ENCODE peak calls at places on chromosomes 16 and 17, in nine cellular contexts. One of them, this sample, is unnamed.

GRCh38 chr17:49434821-49435581 is 20.3 kb upstream of the PHB1 start:
- DNase-seq in breast epithelium: peak; percentile 61
- DNase-seq in cardiac fibroblast: peak; percentile 66
- DNase-seq in GM12865: peak; percentile 70
- DNase-seq in gastrocnemius medialis: no peak
- DNase-seq in HFFc6: peak; percentile 41
- DNase-seq in BJ: no peak
- DNase-seq in heart right ventricle: no peak
- DNase-seq in keratinocyte: peak; percentile 38
- DNase-seq in this sample: peak; percentile 47

GRCh38 chr17:1112875-1113274 is 66.9 kb downstream of the ABR start:
- DNase-seq in breast epithelium: no peak
- DNase-seq in cardiac fibroblast: no peak
- DNase-seq in GM12865: no peak
- DNase-seq in gastrocnemius medialis: no peak
- DNase-seq in HFFc6: no peak
- DNase-seq in BJ: no peak
- DNase-seq in heart right ventricle: no peak
- DNase-seq in keratinocyte: no peak
- DNase-seq in this sample: no peak

GRCh38 chr16:48384305-48384981 is 770 bp downstream of the SIAH1 start:
- DNase-seq in breast epithelium: peak; percentile 44
- DNase-seq in cardiac fibroblast: peak; percentile 37
- DNase-seq in GM12865: peak; percentile 61
- DNase-seq in gastrocnemius medialis: peak; percentile 58
- DNase-seq in HFFc6: no peak
- DNase-seq in BJ: no peak
- DNase-seq in heart right ventricle: peak; percentile 74
- DNase-seq in keratinocyte: no peak
- DNase-seq in this sample: peak; percentile 79

GRCh38 chr16:85169333-85170065 is 57.2 kb upstream of the CIBAR2 start:
- DNase-seq in breast epithelium: no peak
- DNase-seq in cardiac fibroblast: no peak
- DNase-seq in GM12865: no peak
- DNase-seq in gastrocnemius medialis: no peak
- DNase-seq in HFFc6: peak; percentile 12
- DNase-seq in BJ: no peak
- DNase-seq in heart right ventricle: no peak
- DNase-seq in keratinocyte: no peak
- DNase-seq in this sample: peak; percentile 62

GRCh38 chr17:62702746-62703268 is 75.3 kb downstream of the MRC2 start:
- DNase-seq in breast epithelium: no peak
- DNase-seq in cardiac fibroblast: no peak
- DNase-seq in GM12865: no peak
- DNase-seq in gastrocnemius medialis: no peak
- DNase-seq in HFFc6: no peak
- DNase-seq in BJ: no peak
- DNase-seq in heart right ventricle: no peak
- DNase-seq in keratinocyte: no peak
- DNase-seq in this sample: no peak

GRCh38 chr16:85987750-85988078 is 88.8 kb downstream of the IRF8 start:
- DNase-seq in breast epithelium: no peak
- DNase-seq in cardiac fibroblast: no peak
- DNase-seq in GM12865: no peak
- DNase-seq in gastrocnemius medialis: no peak
- DNase-seq in HFFc6: no peak
- DNase-seq in BJ: no peak
- DNase-seq in heart right ventricle: no peak
- DNase-seq in keratinocyte: no peak
- DNase-seq in this sample: no peak

GRCh38 chr17:62644487-62645173 is 17.2 kb downstream of the MRC2 start:
- DNase-seq in breast epithelium: no peak
- DNase-seq in cardiac fibroblast: no peak
- DNase-seq in GM12865: no peak
- DNase-seq in gastrocnemius medialis: no peak
- DNase-seq in HFFc6: no peak
- DNase-seq in BJ: no peak
- DNase-seq in heart right ventricle: no peak
- DNase-seq in keratinocyte: no peak
- DNase-seq in this sample: no peak

GRCh38 chr17:71163121-71163812 is 957.6 kb upstream of the SOX9 start:
- DNase-seq in breast epithelium: no peak
- DNase-seq in cardiac fibroblast: no peak
- DNase-seq in GM12865: no peak
- DNase-seq in gastrocnemius medialis: no peak
- DNase-seq in HFFc6: no peak
- DNase-seq in BJ: no peak
- DNase-seq in heart right ventricle: no peak
- DNase-seq in keratinocyte: no peak
- DNase-seq in this sample: no peak

GRCh38 chr17:17526369-17526768 is 30.2 kb upstream of the RASD1 start:
- DNase-seq in breast epithelium: no peak
- DNase-seq in cardiac fibroblast: no peak
- DNase-seq in GM12865: no peak
- DNase-seq in gastrocnemius medialis: peak; percentile 94
- DNase-seq in HFFc6: no peak
- DNase-seq in BJ: no peak
- DNase-seq in heart right ventricle: peak; percentile 64
- DNase-seq in keratinocyte: no peak
- DNase-seq in this sample: peak; percentile 15

GRCh38 chr16:86529160-86529559 is 18.8 kb downstream of the FOXF1 start:
- DNase-seq in breast epithelium: no peak
- DNase-seq in cardiac fibroblast: peak; percentile 23
- DNase-seq in GM12865: no peak
- DNase-seq in gastrocnemius medialis: peak; percentile 43
- DNase-seq in HFFc6: peak; percentile 50
- DNase-seq in BJ: no peak
- DNase-seq in heart right ventricle: no peak
- DNase-seq in keratinocyte: no peak
- DNase-seq in this sample: no peak

DNA sequence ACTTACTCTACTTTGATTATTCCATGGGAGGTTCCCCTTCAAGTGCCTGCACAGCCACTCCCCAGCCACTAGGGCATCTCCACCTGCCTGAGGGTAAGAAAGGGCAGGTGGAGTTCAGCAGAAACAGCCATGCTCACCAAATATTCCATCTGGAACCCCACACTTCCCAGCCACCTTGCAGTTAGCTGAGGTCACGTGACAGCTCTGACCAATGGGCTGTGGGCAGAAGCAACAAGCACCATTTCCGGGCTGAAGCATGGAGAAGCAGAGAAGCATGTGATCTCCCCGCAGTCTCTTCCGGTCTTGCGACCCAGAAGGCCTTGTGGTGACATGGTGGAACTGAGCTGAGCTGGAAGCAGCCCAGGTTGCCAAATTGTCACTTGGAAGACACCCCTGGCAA is 108.6 kb downstream of the CCT6B start:
- DNase-seq in breast epithelium: no peak
- DNase-seq in cardiac fibroblast: no peak
- DNase-seq in GM12865: peak; percentile 19
- DNase-seq in gastrocnemius medialis: no peak
- DNase-seq in HFFc6: no peak
- DNase-seq in BJ: no peak
- DNase-seq in heart right ventricle: no peak
- DNase-seq in keratinocyte: no peak
- DNase-seq in this sample: no peak
- TF ChIP-seq CTCF in breast epithelium: no peak
- TF ChIP-seq CTCF in cardiac fibroblast: no peak
- TF ChIP-seq CTCF in GM12865: peak; percentile 26
- TF ChIP-seq CTCF in gastrocnemius medialis: no peak
- TF ChIP-seq CTCF in HFFc6: peak; percentile 7
- TF ChIP-seq CTCF in BJ: no peak
- TF ChIP-seq CTCF in heart right ventricle: no peak
- TF ChIP-seq CTCF in keratinocyte: no peak
- TF ChIP-seq CTCF in this sample: peak; percentile 31

DNA sequence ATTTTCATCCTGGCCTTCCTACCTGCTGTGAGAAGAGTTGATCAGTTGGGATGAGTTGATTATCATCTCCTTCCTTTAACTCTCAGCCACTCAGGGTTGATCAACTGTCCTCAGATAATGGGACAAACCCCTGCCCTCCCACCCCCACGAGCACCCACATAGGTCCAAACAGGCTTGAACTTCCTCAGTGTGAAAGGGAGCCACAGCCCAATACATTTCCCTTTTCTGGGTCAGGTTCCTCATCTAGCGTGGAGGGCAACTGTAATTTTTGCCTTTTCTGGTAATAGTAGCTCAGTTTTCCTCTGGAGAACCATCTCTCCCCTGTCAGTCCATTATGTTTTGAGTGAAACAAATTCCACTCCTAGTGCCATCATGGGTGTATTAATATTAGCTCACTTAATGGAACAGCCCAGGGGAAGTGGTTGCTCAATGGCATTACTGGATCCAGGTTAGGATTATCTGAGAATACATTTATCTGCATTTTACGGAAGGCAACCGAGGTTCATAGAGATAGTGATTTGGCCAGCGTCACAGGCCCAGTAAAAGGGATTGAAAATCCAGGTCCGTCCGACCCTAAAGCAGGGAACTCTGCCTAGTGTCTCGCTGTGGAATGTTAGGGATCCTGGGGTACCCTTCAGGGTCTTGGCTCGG is 476 bp upstream of the LPCAT2 start:
- DNase-seq in breast epithelium: no peak
- DNase-seq in cardiac fibroblast: no peak
- DNase-seq in GM12865: no peak
- DNase-seq in gastrocnemius medialis: no peak
- DNase-seq in HFFc6: no peak
- DNase-seq in BJ: no peak
- DNase-seq in heart right ventricle: no peak
- DNase-seq in keratinocyte: no peak
- DNase-seq in this sample: no peak
- TF ChIP-seq CTCF in breast epithelium: no peak
- TF ChIP-seq CTCF in cardiac fibroblast: no peak
- TF ChIP-seq CTCF in GM12865: no peak
- TF ChIP-seq CTCF in gastrocnemius medialis: no peak
- TF ChIP-seq CTCF in HFFc6: no peak
- TF ChIP-seq CTCF in BJ: no peak
- TF ChIP-seq CTCF in heart right ventricle: no peak
- TF ChIP-seq CTCF in keratinocyte: no peak
- TF ChIP-seq CTCF in this sample: no peak

GRCh38 chr16:52578829-52579193 is 31.9 kb upstream of the TOX3 start:
- DNase-seq in breast epithelium: no peak
- DNase-seq in cardiac fibroblast: no peak
- DNase-seq in GM12865: no peak
- DNase-seq in gastrocnemius medialis: no peak
- DNase-seq in HFFc6: no peak
- DNase-seq in BJ: no peak
- DNase-seq in heart right ventricle: no peak
- DNase-seq in keratinocyte: no peak
- DNase-seq in this sample: no peak

GRCh38 chr16:52580488-52580887 is 33.5 kb upstream of the TOX3 start:
- DNase-seq in breast epithelium: no peak
- DNase-seq in cardiac fibroblast: no peak
- DNase-seq in GM12865: no peak
- DNase-seq in gastrocnemius medialis: no peak
- DNase-seq in HFFc6: no peak
- DNase-seq in BJ: no peak
- DNase-seq in heart right ventricle: no peak
- DNase-seq in keratinocyte: no peak
- DNase-seq in this sample: no peak

GRCh38 chr16:52578007-52578828 is 31.3 kb upstream of the TOX3 start:
- DNase-seq in breast epithelium: no peak
- DNase-seq in cardiac fibroblast: no peak
- DNase-seq in GM12865: no peak
- DNase-seq in gastrocnemius medialis: no peak
- DNase-seq in HFFc6: no peak
- DNase-seq in BJ: no peak
- DNase-seq in heart right ventricle: no peak
- DNase-seq in keratinocyte: no peak
- DNase-seq in this sample: no peak

GRCh38 chr16:52584354-52584840 is 37.5 kb upstream of the TOX3 start:
- DNase-seq in breast epithelium: no peak
- DNase-seq in cardiac fibroblast: no peak
- DNase-seq in GM12865: no peak
- DNase-seq in gastrocnemius medialis: no peak
- DNase-seq in HFFc6: no peak
- DNase-seq in BJ: no peak
- DNase-seq in heart right ventricle: no peak
- DNase-seq in keratinocyte: no peak
- DNase-seq in this sample: no peak

DNA sequence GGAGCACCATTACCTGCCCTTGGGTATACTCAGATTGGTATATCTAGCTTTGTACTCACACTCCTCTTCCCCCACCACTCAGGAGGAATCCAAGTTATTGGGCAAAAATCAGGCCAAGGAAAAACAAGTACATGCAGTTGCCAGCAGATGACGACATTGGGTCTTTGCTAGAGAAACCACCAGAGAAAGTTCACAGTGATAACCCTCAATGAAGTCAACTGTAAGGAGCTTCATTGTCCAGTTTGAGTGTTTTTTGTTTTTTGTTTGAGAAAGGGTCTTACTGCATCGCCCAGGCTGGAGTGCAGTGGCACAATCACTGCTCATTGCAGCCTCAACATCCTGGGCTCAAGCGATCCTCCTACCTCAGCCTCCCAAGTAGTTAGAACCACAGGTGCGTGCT is 34.6 kb upstream of the TOX3 start:
- DNase-seq in breast epithelium: no peak
- DNase-seq in cardiac fibroblast: no peak
- DNase-seq in GM12865: no peak
- DNase-seq in gastrocnemius medialis: no peak
- DNase-seq in HFFc6: no peak
- DNase-seq in BJ: no peak
- DNase-seq in heart right ventricle: no peak
- DNase-seq in keratinocyte: no peak
- DNase-seq in this sample: no peak
- TF ChIP-seq CTCF in breast epithelium: no peak
- TF ChIP-seq CTCF in cardiac fibroblast: no peak
- TF ChIP-seq CTCF in GM12865: peak; percentile 29
- TF ChIP-seq CTCF in gastrocnemius medialis: no peak
- TF ChIP-seq CTCF in HFFc6: no peak
- TF ChIP-seq CTCF in BJ: no peak
- TF ChIP-seq CTCF in heart right ventricle: no peak
- TF ChIP-seq CTCF in keratinocyte: no peak
- TF ChIP-seq CTCF in this sample: no peak

GRCh38 chr17:7484964-7485377 is 805 bp downstream of the POLR2A start:
- DNase-seq in breast epithelium: no peak
- DNase-seq in cardiac fibroblast: no peak
- DNase-seq in GM12865: no peak
- DNase-seq in gastrocnemius medialis: no peak
- DNase-seq in HFFc6: no peak
- DNase-seq in BJ: no peak
- DNase-seq in heart right ventricle: no peak
- DNase-seq in keratinocyte: no peak
- DNase-seq in this sample: no peak
- TF ChIP-seq CTCF in breast epithelium: no peak
- TF ChIP-seq CTCF in cardiac fibroblast: no peak
- TF ChIP-seq CTCF in GM12865: peak; percentile 9
- TF ChIP-seq CTCF in gastrocnemius medialis: no peak
- TF ChIP-seq CTCF in HFFc6: no peak
- TF ChIP-seq CTCF in BJ: no peak
- TF ChIP-seq CTCF in heart right ventricle: peak; percentile 44
- TF ChIP-seq CTCF in keratinocyte: no peak
- TF ChIP-seq CTCF in this sample: no peak

This sample was measured in glutamatergic neuron.